ENCODE peak calls at places on chromosome 1, in four cellular contexts. D, F, Q and U are unnamed samples.

GRCh38 chr1:232212248-232212647 is 417.7 kb downstream of the SIPA1L2 start:
- DNase-seq in D (no peak), F (no peak), Q (no peak), U (no peak)

GRCh38 chr1:232599178-232600041 is 30.5 kb downstream of the SIPA1L2 start:
- DNase-seq in D (no peak), F (no peak), Q (no peak), U (no peak)

GRCh38 chr1:180157576-180158057 is 2.9 kb downstream of the QSOX1 start:
- DNase-seq in D (no peak), F (no peak), Q (no peak), U (no peak)

GRCh38 chr1:59007820-59008598 is 224.2 kb upstream of the JUN start:
- DNase-seq in D (no peak), F (no peak), Q (no peak), U (no peak)

GRCh38 chr1:212062832-212063438 is 27.4 kb downstream of the DTL start:
- DNase-seq in D (peak; percentile 50), F (peak; percentile 12), Q (peak; percentile 17), U (no peak)

GRCh38 chr1:164804366-164804765 is 245.4 kb downstream of the PBX1 start:
- DNase-seq in D (no peak), F (no peak), Q (no peak), U (no peak)

GRCh38 chr1:236734141-236734765 is 48.0 kb downstream of the ACTN2 start:
- DNase-seq in D (no peak), F (no peak), Q (no peak), U (no peak)

GRCh38 chr1:56676571-56677035 is 31.5 kb downstream of the PRKAA2 start:
- DNase-seq in D (peak; percentile 52), F (no peak), Q (peak; percentile 25), U (no peak)

GRCh38 chr1:229409616-229410369 is 24.1 kb downstream of the ACTA1 start:
- DNase-seq in D (no peak), F (no peak), Q (no peak), U (no peak)

GRCh38 chr1:112866151-112866550 is 89.8 kb downstream of the SLC16A1 start:
- DNase-seq in D (peak; percentile 37), F (no peak), Q (peak; percentile 13), U (no peak)